ENCODE peak calls at places on chromosomes 6 and 20, in four cellular contexts. C, N, T and U are unnamed samples.

GRCh38 chr6:444653-445275 is 53.2 kb downstream of the IRF4 start:
- DNase-seq in N (no peak), T (no peak), C (no peak), U (no peak)

GRCh38 chr6:110813813-110814487 is 1.3 kb downstream of the CDK19 start:
- DNase-seq in C (no peak), T (no peak), N (no peak), U (no peak)

GRCh38 chr6:89536230-89536629 is 102.3 kb downstream of the LYRM2 start:
- DNase-seq in T (no peak), C (no peak), N (no peak), U (no peak)

GRCh38 chr20:43096471-43096870 is 93.2 kb downstream of the PTPRT start:
- DNase-seq in T (no peak), C (no peak), N (no peak), U (no peak)

GRCh38 chr20:7161690-7162089 is 394.2 kb downstream of the BMP2 start:
- DNase-seq in T (no peak), N (no peak), C (no peak), U (no peak)

GRCh38 chr6:63121166-63121565 is 90.1 kb upstream of the FKBP1C start:
- DNase-seq in N (no peak), C (no peak), T (no peak), U (no peak)

GRCh38 chr20:41935259-41935791 is 317.1 kb upstream of the CHD6 start:
- DNase-seq in C (no peak), T (no peak), N (no peak), U (no peak)

GRCh38 chr20:9079038-9079731 is 10.3 kb downstream of the PLCB4 start:
- DNase-seq in C (no peak), T (no peak), N (no peak), U (no peak)

GRCh38 chr20:20215976-20216727 is 151.8 kb upstream of the INSM1 start:
- DNase-seq in N (no peak), C (no peak), T (no peak), U (no peak)

GRCh38 chr20:63102720-63103375 is 96.1 kb upstream of the BHLHE23 start:
- DNase-seq in C (peak), T (no peak), N (no peak), U (peak)

GRCh38 chr20:8933391-8933807 is 135.5 kb upstream of the PLCB4 start:
- DNase-seq in C (no peak), T (no peak), N (no peak), U (no peak)

GRCh38 chr6:26660096-26660425 is 515 bp upstream of the ZNF322 start:
- DNase-seq in C (no peak), N (no peak), T (peak), U (no peak)

GRCh38 chr20:23227976-23228375 is 122.6 kb upstream of the NXT1 start:
- DNase-seq in C (no peak), N (no peak), T (no peak), U (no peak)

GRCh38 chr6:31574106-31575061 is 981 bp upstream of the TNF start:
- DNase-seq in N (no peak), C (no peak), T (no peak), U (no peak)

GRCh38 chr20:62772994-62773858 is 23.0 kb upstream of the MRGBP start:
- DNase-seq in C (no peak), T (no peak), N (no peak), U (no peak)

GRCh38 chr6:85496009-85496579 is 46.2 kb downstream of the NT5E start:
- DNase-seq in C (no peak), N (no peak), T (no peak), U (no peak)

GRCh38 chr20:46058656-46059281 is 29.8 kb downstream of the SLC12A5 start:
- DNase-seq in T (no peak), C (no peak), N (no peak), U (no peak)

GRCh38 chr20:14544688-14545087 is 207.3 kb upstream of the FLRT3 start:
- DNase-seq in C (no peak), N (no peak), T (no peak), U (no peak)